ENCODE peak calls at places on chromosomes 5 and 9, in five cellular contexts. N is RWPE2, X is A549, I is GM23338, S is psoas muscle. V is an unnamed sample.

GRCh38 chr9:120655005-120655622 is 59.2 kb downstream of the MEGF9 start:
- ATAC-seq in I (no peak), N (peak), S (no peak), X (peak), V (no peak)

GRCh38 chr5:98813755-98814154 is 40.3 kb downstream of the RGMB start:
- ATAC-seq in S (no peak), N (no peak), I (no peak), X (no peak), V (no peak)

GRCh38 chr9:121322037-121322736 is 47.9 kb downstream of the STOM start:
- ATAC-seq in I (no peak), X (peak), S (no peak), N (peak), V (peak)

GRCh38 chr5:65482727-65483473 is 1.2 kb upstream of the ADAMTS6 start:
- ATAC-seq in N (peak), X (peak), I (peak), S (peak), V (no peak)

GRCh38 chr9:129383005-129383414 is 204.9 kb upstream of the IER5L start:
- ATAC-seq in X (peak), S (peak), I (peak), N (peak), V (peak)

GRCh38 chr5:53029608-53030007 is 40.5 kb downstream of the ITGA2 start:
- ATAC-seq in S (no peak), N (no peak), X (no peak), I (no peak), V (no peak)

GRCh38 chr5:109945097-109945678 is 255.5 kb downstream of the MAN2A1 start:
- ATAC-seq in I (no peak), S (no peak), N (no peak), X (no peak), V (no peak)

GRCh38 chr5:129541648-129542251 is 81.7 kb downstream of the ADAMTS19 start:
- ATAC-seq in X (peak), I (no peak), N (peak), S (no peak), V (no peak)

GRCh38 chr9:1273859-1274258 is 223.7 kb downstream of the DMRT2 start:
- ATAC-seq in S (peak), X (no peak), N (peak), I (no peak), V (no peak)

GRCh38 chr9:107008447-107008846 is 145.5 kb downstream of the ZNF462 start:
- ATAC-seq in X (no peak), S (no peak), I (no peak), N (no peak), V (no peak)

GRCh38 chr5:109711681-109712080 is 22.0 kb downstream of the MAN2A1 start:
- ATAC-seq in S (no peak), X (no peak), N (peak), I (no peak), V (no peak)

GRCh38 chr5:78829811-78830499 is 155.2 kb downstream of the ARSB start:
- ATAC-seq in I (no peak), N (no peak), S (peak), X (no peak), V (peak)

GRCh38 chr9:35649431-35650340 is 1.0 kb downstream of the SIT1 start:
- ATAC-seq in X (no peak), S (no peak), N (no peak), I (no peak), V (no peak)

GRCh38 chr5:89268460-89268859 is 385.5 kb upstream of the MEF2C start:
- ATAC-seq in X (no peak), N (no peak), I (no peak), S (no peak), V (no peak)

GRCh38 chr5:39829479-39829878 is 404.7 kb upstream of the DAB2 start:
- ATAC-seq in S (no peak), X (no peak), I (no peak), N (no peak), V (no peak)

GRCh38 chr5:54905942-54906537 is 79.4 kb downstream of the ESM1 start:
- ATAC-seq in I (peak), X (peak), S (no peak), N (no peak), V (no peak)

GRCh38 chr5:16034640-16035039 is 145.0 kb downstream of the MARCHF11 start:
- ATAC-seq in I (no peak), X (no peak), N (no peak), S (no peak), V (no peak)

DNA sequence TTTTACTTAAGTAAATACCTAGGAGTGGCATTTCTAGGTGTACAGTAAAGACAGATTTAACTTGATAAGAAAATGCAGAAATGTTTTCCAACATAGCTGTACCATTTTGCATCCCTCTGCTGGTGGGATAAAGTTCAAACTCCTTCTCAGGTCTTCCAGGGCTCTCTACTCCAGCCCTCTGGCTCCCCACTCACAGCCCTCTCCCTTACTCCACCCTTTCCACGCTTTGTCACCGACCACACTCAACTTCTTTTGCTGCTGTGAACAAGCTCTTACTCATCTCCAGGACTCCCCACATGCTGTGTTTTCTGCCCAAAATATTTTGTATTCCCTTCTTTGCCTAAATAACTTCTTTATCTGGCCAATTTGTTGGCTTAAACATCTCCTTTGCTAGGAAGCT is 90.6 kb upstream of the OSMR start:
- ATAC-seq in S (no peak), X (peak), N (peak), I (no peak), V (no peak)
- TF ChIP-seq CTCF in S (no peak), X (no peak), N (no peak), I (no peak), V (no peak)

GRCh38 chr5:87266914-87267573 is 639 bp upstream of the RASA1 start:
- ATAC-seq in N (peak), X (peak), I (no peak), S (no peak), V (peak)
- TF ChIP-seq CTCF in N (no peak), X (no peak), I (no peak), S (no peak), V (no peak)

GRCh38 chr9:93036887-93037475 is 21.5 kb upstream of the SUSD3 start:
- ATAC-seq in I (peak), S (no peak), N (no peak), X (no peak), V (no peak)
- TF ChIP-seq CTCF in I (peak), S (no peak), N (no peak), X (no peak), V (no peak)

GRCh38 chr5:151684690-151685361 is 1.9 kb downstream of the SPARC start:
- ATAC-seq in X (peak), S (peak), I (peak), N (peak), V (peak)
- TF ChIP-seq CTCF in X (no peak), S (no peak), I (peak), N (peak), V (peak)

DNA sequence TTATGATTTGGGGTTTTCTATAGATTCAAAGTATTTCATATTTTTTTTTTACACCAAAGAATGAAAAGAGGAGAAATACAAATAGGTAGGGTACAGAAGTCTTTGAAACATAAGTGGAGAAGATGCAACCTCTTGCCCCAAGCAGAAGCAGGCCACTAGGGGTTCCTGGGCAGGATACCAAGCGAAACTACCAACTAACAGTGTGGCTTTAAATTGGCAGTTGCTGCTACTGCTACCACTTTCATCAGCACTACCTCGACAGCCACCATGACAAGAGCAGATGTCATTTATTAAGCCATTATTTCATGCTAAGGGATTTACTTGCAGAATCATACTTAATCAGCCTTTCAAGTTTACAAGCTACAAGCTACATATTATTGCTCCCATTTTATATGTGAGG is 288.1 kb downstream of the NR3C1 start:
- ATAC-seq in X (no peak), N (no peak), S (no peak), I (no peak), V (no peak)
- TF ChIP-seq CTCF in X (no peak), N (no peak), S (no peak), I (no peak), V (no peak)

GRCh38 chr9:133127340-133127981 is 6.4 kb upstream of the RALGDS start:
- ATAC-seq in S (peak), N (peak), I (peak), X (no peak), V (peak)

GRCh38 chr9:133126697-133127339 is 5.8 kb upstream of the RALGDS start:
- ATAC-seq in N (no peak), X (no peak), I (no peak), S (peak), V (no peak)

GRCh38 chr9:133124123-133124948 is 3.3 kb upstream of the RALGDS start:
- ATAC-seq in S (no peak), N (no peak), X (no peak), I (no peak), V (no peak)

GRCh38 chr9:133128152-133128551 is 7.1 kb upstream of the RALGDS start:
- ATAC-seq in X (no peak), I (no peak), N (no peak), S (no peak), V (no peak)

DNA sequence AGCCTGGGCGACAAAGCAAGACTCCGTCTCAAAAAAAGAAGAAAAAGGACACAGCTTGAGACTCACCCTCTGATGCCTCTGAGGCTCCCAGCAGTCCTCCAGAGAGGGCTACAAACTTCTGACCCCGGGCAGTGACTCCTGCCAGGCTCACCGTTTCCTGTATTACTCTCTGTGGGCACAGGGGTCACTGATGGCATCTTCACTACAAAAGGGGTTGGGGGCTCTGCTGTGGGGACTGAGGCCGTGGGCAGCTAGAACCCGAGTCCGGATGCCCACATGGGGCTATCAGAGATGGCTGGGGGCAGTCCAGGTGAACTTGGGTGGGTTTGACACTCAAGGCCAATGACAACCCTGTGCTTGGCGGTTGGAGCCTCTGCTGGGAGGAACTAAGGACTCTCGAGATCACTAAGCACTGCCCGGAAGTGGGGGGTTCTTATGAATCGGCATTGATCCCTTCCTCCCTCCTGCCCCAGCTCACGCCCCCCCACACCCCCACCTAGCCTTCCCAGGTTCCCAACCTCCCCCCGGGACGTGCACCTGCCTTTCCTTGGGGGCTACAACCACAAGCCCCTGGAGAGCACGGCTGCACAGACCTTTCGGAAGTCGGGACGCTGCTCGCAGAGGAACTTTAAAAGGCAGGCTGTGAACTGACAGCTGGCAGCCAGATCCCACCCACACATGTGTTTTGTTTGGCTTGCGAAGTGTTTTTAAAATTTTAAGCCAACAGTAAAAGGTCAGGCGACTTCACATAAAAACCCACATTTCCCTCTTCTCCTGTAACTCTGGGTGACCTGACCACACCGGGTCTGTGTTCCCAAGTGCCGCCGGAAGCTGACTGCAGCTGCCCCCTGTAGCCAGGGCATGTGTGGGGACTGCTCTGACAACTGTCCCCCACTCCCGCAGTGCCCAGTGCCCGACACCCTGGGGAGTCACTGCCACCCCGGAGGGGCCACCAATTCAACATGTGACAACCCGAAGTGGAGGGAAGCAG is 5.0 kb upstream of the RALGDS start:
- ATAC-seq in N (no peak), I (no peak), X (no peak), S (peak), V (peak)
- TF ChIP-seq CTCF in N (no peak), I (no peak), X (no peak), S (no peak), V (no peak)

GRCh38 chr5:67447732-67448131 is 251.1 kb upstream of the CD180 start:
- ATAC-seq in I (no peak), X (no peak), S (no peak), N (no peak), V (no peak)
- TF ChIP-seq CTCF in I (no peak), X (no peak), S (no peak), N (no peak), V (no peak)

V was measured in gastroesophageal sphincter.